ENCODE peak calls at places on chromosomes 16 and 17, in five cellular contexts. One of them, this sample, is unnamed.

GRCh38 chr17:63015824-63016223 is 49.8 kb downstream of the TANC2 start:
- DNase-seq in mesendoderm: no peak
- DNase-seq in cardiac septum: no peak
- DNase-seq in HS-5: no peak
- DNase-seq in RWPE1: no peak
- DNase-seq in this sample: no peak

GRCh38 chr17:36627101-36627500 is 25.7 kb downstream of the MRM1 start:
- DNase-seq in mesendoderm: no peak
- DNase-seq in cardiac septum: no peak
- DNase-seq in HS-5: no peak
- DNase-seq in RWPE1: no peak
- DNase-seq in this sample: no peak

GRCh38 chr17:48760411-48760810 is 31.9 kb upstream of the HOXB13 start:
- DNase-seq in mesendoderm: no peak
- DNase-seq in cardiac septum: no peak
- DNase-seq in HS-5: no peak
- DNase-seq in RWPE1: no peak
- DNase-seq in this sample: no peak

GRCh38 chr16:9647981-9648701 is 534.1 kb downstream of the GRIN2A start:
- DNase-seq in mesendoderm: peak; percentile 58
- DNase-seq in cardiac septum: no peak
- DNase-seq in HS-5: peak; percentile 22
- DNase-seq in RWPE1: peak; percentile 30
- DNase-seq in this sample: peak; percentile 32

GRCh38 chr16:55323637-55324490 is at the start of gene IRX6:
- DNase-seq in mesendoderm: peak; percentile 94
- DNase-seq in cardiac septum: peak; percentile 87
- DNase-seq in HS-5: no peak
- DNase-seq in RWPE1: no peak
- DNase-seq in this sample: peak; percentile 50

GRCh38 chr16:86414991-86415740 is 95.2 kb upstream of the FOXF1 start:
- DNase-seq in mesendoderm: no peak
- DNase-seq in cardiac septum: no peak
- DNase-seq in HS-5: no peak
- DNase-seq in RWPE1: no peak
- DNase-seq in this sample: no peak

GRCh38 chr17:68033636-68034451 is 1.7 kb upstream of the KPNA2 start:
- DNase-seq in mesendoderm: peak; percentile 99
- DNase-seq in cardiac septum: no peak
- DNase-seq in HS-5: no peak
- DNase-seq in RWPE1: peak; percentile 56
- DNase-seq in this sample: peak; percentile 30

GRCh38 chr16:52812945-52813556 is 239.6 kb downstream of the CHD9NB start:
- DNase-seq in mesendoderm: peak; percentile 68
- DNase-seq in cardiac septum: no peak
- DNase-seq in HS-5: peak; percentile 9
- DNase-seq in RWPE1: peak; percentile 68
- DNase-seq in this sample: no peak

GRCh38 chr16:87392823-87393679 is 915 bp downstream of the MAP1LC3B start:
- DNase-seq in mesendoderm: peak; percentile 69
- DNase-seq in cardiac septum: no peak
- DNase-seq in HS-5: no peak
- DNase-seq in RWPE1: peak; percentile 38
- DNase-seq in this sample: no peak

This sample was measured in K562.